ENCODE peak calls at places on chromosomes 11 and 22, in seven cellular contexts. One of them, this sample, is unnamed.

GRCh38 chr11:47964546-47964945 is 15.8 kb upstream of the PTPRJ start:
- DNase-seq in fibroblast of pulmonary artery: no peak
- DNase-seq in CD4-positive, alpha-beta T cell: no peak
- DNase-seq in foreskin fibroblast: no peak
- DNase-seq in body of pancreas: no peak
- DNase-seq in astrocyte of the spinal cord: no peak
- DNase-seq in H9: no peak
- DNase-seq in this sample: no peak

GRCh38 chr11:27234043-27234668 is 128.9 kb downstream of the CCDC34 start:
- DNase-seq in fibroblast of pulmonary artery: peak; percentile 86
- DNase-seq in CD4-positive, alpha-beta T cell: no peak
- DNase-seq in foreskin fibroblast: peak; percentile 88
- DNase-seq in body of pancreas: no peak
- DNase-seq in astrocyte of the spinal cord: peak; percentile 97
- DNase-seq in H9: no peak
- DNase-seq in this sample: no peak

GRCh38 chr11:117993988-117994741 is 8.0 kb downstream of the IL10RA start:
- DNase-seq in fibroblast of pulmonary artery: no peak
- DNase-seq in CD4-positive, alpha-beta T cell: no peak
- DNase-seq in foreskin fibroblast: no peak
- DNase-seq in body of pancreas: no peak
- DNase-seq in astrocyte of the spinal cord: no peak
- DNase-seq in H9: no peak
- DNase-seq in this sample: no peak

GRCh38 chr22:19431641-19432091 is at the start of gene HIRA:
- DNase-seq in fibroblast of pulmonary artery: peak; percentile 76
- DNase-seq in CD4-positive, alpha-beta T cell: peak; percentile 89
- DNase-seq in foreskin fibroblast: peak; percentile 70
- DNase-seq in body of pancreas: peak; percentile 79
- DNase-seq in astrocyte of the spinal cord: peak; percentile 83
- DNase-seq in H9: peak; percentile 72
- DNase-seq in this sample: peak; percentile 85

GRCh38 chr11:85809191-85809590 is 1.8 kb downstream of the SYTL2 start:
- DNase-seq in fibroblast of pulmonary artery: no peak
- DNase-seq in CD4-positive, alpha-beta T cell: no peak
- DNase-seq in foreskin fibroblast: no peak
- DNase-seq in body of pancreas: no peak
- DNase-seq in astrocyte of the spinal cord: no peak
- DNase-seq in H9: no peak
- DNase-seq in this sample: no peak

GRCh38 chr11:90589735-90590134 is 366.9 kb upstream of the CHORDC1 start:
- DNase-seq in fibroblast of pulmonary artery: no peak
- DNase-seq in CD4-positive, alpha-beta T cell: no peak
- DNase-seq in foreskin fibroblast: no peak
- DNase-seq in body of pancreas: no peak
- DNase-seq in astrocyte of the spinal cord: no peak
- DNase-seq in H9: no peak
- DNase-seq in this sample: no peak

GRCh38 chr22:42714768-42715430 is 5.8 kb downstream of the A4GALT start:
- DNase-seq in fibroblast of pulmonary artery: peak; percentile 38
- DNase-seq in CD4-positive, alpha-beta T cell: no peak
- DNase-seq in foreskin fibroblast: no peak
- DNase-seq in body of pancreas: no peak
- DNase-seq in astrocyte of the spinal cord: no peak
- DNase-seq in H9: no peak
- DNase-seq in this sample: no peak

GRCh38 chr11:94595061-94595460 is 27.9 kb downstream of the PIWIL4 start:
- DNase-seq in fibroblast of pulmonary artery: no peak
- DNase-seq in CD4-positive, alpha-beta T cell: no peak
- DNase-seq in foreskin fibroblast: no peak
- DNase-seq in body of pancreas: no peak
- DNase-seq in astrocyte of the spinal cord: no peak
- DNase-seq in H9: no peak
- DNase-seq in this sample: no peak

GRCh38 chr11:6681949-6682348 is 1.2 kb downstream of the MRPL17 start:
- DNase-seq in fibroblast of pulmonary artery: peak; percentile 38
- DNase-seq in CD4-positive, alpha-beta T cell: no peak
- DNase-seq in foreskin fibroblast: no peak
- DNase-seq in body of pancreas: no peak
- DNase-seq in astrocyte of the spinal cord: peak; percentile 10
- DNase-seq in H9: no peak
- DNase-seq in this sample: no peak

GRCh38 chr11:126426820-126427749 is 71.6 kb downstream of the ST3GAL4 start:
- DNase-seq in fibroblast of pulmonary artery: no peak
- DNase-seq in CD4-positive, alpha-beta T cell: no peak
- DNase-seq in foreskin fibroblast: no peak
- DNase-seq in body of pancreas: no peak
- DNase-seq in astrocyte of the spinal cord: no peak
- DNase-seq in H9: no peak
- DNase-seq in this sample: no peak

GRCh38 chr11:123509737-123510578 is 79.9 kb downstream of the GRAMD1B start:
- DNase-seq in fibroblast of pulmonary artery: peak; percentile 81
- DNase-seq in CD4-positive, alpha-beta T cell: no peak
- DNase-seq in foreskin fibroblast: peak; percentile 29
- DNase-seq in body of pancreas: peak; percentile 28
- DNase-seq in astrocyte of the spinal cord: peak; percentile 88
- DNase-seq in H9: peak; percentile 87
- DNase-seq in this sample: peak; percentile 51

GRCh38 chr11:5719703-5720495 is 16.3 kb upstream of the OR56B1 start:
- DNase-seq in fibroblast of pulmonary artery: no peak
- DNase-seq in CD4-positive, alpha-beta T cell: no peak
- DNase-seq in foreskin fibroblast: no peak
- DNase-seq in body of pancreas: no peak
- DNase-seq in astrocyte of the spinal cord: peak; percentile 18
- DNase-seq in H9: no peak
- DNase-seq in this sample: no peak

GRCh38 chr11:100338144-100338840 is 348.8 kb upstream of the ARHGAP42 start:
- DNase-seq in fibroblast of pulmonary artery: no peak
- DNase-seq in CD4-positive, alpha-beta T cell: no peak
- DNase-seq in foreskin fibroblast: no peak
- DNase-seq in body of pancreas: no peak
- DNase-seq in astrocyte of the spinal cord: no peak
- DNase-seq in H9: no peak
- DNase-seq in this sample: no peak

GRCh38 chr22:19193879-19194278 is 15.3 kb upstream of the SLC25A1 start:
- DNase-seq in fibroblast of pulmonary artery: no peak
- DNase-seq in CD4-positive, alpha-beta T cell: no peak
- DNase-seq in foreskin fibroblast: no peak
- DNase-seq in body of pancreas: no peak
- DNase-seq in astrocyte of the spinal cord: no peak
- DNase-seq in H9: no peak
- DNase-seq in this sample: no peak

GRCh38 chr11:115761348-115761747 is 257.1 kb upstream of the CADM1 start:
- DNase-seq in fibroblast of pulmonary artery: no peak
- DNase-seq in CD4-positive, alpha-beta T cell: no peak
- DNase-seq in foreskin fibroblast: no peak
- DNase-seq in body of pancreas: no peak
- DNase-seq in astrocyte of the spinal cord: no peak
- DNase-seq in H9: peak; percentile 36
- DNase-seq in this sample: no peak

GRCh38 chr11:26858098-26858497 is 135.8 kb upstream of the FIBIN start:
- DNase-seq in fibroblast of pulmonary artery: no peak
- DNase-seq in CD4-positive, alpha-beta T cell: no peak
- DNase-seq in foreskin fibroblast: no peak
- DNase-seq in body of pancreas: no peak
- DNase-seq in astrocyte of the spinal cord: no peak
- DNase-seq in H9: no peak
- DNase-seq in this sample: no peak

GRCh38 chr22:20406686-20407408 is 12.9 kb downstream of the ZNF74 start:
- DNase-seq in fibroblast of pulmonary artery: no peak
- DNase-seq in CD4-positive, alpha-beta T cell: no peak
- DNase-seq in foreskin fibroblast: no peak
- DNase-seq in body of pancreas: no peak
- DNase-seq in astrocyte of the spinal cord: no peak
- DNase-seq in H9: no peak
- DNase-seq in this sample: no peak

GRCh38 chr22:40067639-40068038 is 72.9 kb downstream of the FAM83F start:
- DNase-seq in fibroblast of pulmonary artery: no peak
- DNase-seq in CD4-positive, alpha-beta T cell: no peak
- DNase-seq in foreskin fibroblast: no peak
- DNase-seq in body of pancreas: no peak
- DNase-seq in astrocyte of the spinal cord: no peak
- DNase-seq in H9: no peak
- DNase-seq in this sample: no peak

GRCh38 chr11:11010624-11011127 is 152.8 kb upstream of the ZBED5 start:
- DNase-seq in fibroblast of pulmonary artery: peak; percentile 18
- DNase-seq in CD4-positive, alpha-beta T cell: no peak
- DNase-seq in foreskin fibroblast: no peak
- DNase-seq in body of pancreas: peak; percentile 13
- DNase-seq in astrocyte of the spinal cord: peak; percentile 4
- DNase-seq in H9: peak; percentile 66
- DNase-seq in this sample: no peak

GRCh38 chr11:78295991-78296930 is 107.5 kb downstream of the USP35 start:
- DNase-seq in fibroblast of pulmonary artery: no peak
- DNase-seq in CD4-positive, alpha-beta T cell: no peak
- DNase-seq in foreskin fibroblast: no peak
- DNase-seq in body of pancreas: no peak
- DNase-seq in astrocyte of the spinal cord: no peak
- DNase-seq in H9: no peak
- DNase-seq in this sample: no peak

GRCh38 chr22:33921576-33922181 is 1.4 kb upstream of the LARGE1 start:
- DNase-seq in fibroblast of pulmonary artery: peak; percentile 57
- DNase-seq in CD4-positive, alpha-beta T cell: no peak
- DNase-seq in foreskin fibroblast: peak; percentile 22
- DNase-seq in body of pancreas: peak; percentile 53
- DNase-seq in astrocyte of the spinal cord: peak; percentile 45
- DNase-seq in H9: peak; percentile 88
- DNase-seq in this sample: peak; percentile 78

GRCh38 chr22:48495751-48496080 is 1332.0 kb downstream of the BRD1 start:
- DNase-seq in fibroblast of pulmonary artery: no peak
- DNase-seq in CD4-positive, alpha-beta T cell: no peak
- DNase-seq in foreskin fibroblast: no peak
- DNase-seq in body of pancreas: no peak
- DNase-seq in astrocyte of the spinal cord: no peak
- DNase-seq in H9: no peak
- DNase-seq in this sample: no peak

DNA sequence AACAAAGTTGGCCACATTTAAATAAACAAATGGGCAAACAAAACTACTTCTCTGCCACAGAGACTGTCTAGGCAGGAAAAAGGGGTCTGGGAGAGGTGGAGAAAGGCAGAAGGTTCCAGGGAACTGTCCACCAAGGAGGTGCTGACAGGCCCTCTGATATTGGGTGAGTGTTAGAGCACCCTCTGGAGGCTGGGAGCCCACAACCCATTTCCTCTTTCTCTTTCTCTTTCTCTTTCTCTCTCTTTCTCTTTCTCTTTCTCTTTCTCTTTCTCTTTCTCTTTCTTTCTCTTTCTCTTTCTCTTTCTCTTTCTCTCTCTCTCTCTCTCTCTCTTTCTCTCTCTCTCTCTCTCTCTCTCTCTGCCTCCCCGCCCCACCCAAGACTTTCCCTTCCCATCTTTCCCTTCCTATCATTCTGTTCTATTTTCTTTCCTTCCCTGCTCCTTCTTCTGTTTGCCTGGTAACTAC is 912.8 kb downstream of the DLG2 start:
- DNase-seq in fibroblast of pulmonary artery: peak; percentile 41
- DNase-seq in CD4-positive, alpha-beta T cell: no peak
- DNase-seq in foreskin fibroblast: no peak
- DNase-seq in body of pancreas: peak; percentile 58
- DNase-seq in astrocyte of the spinal cord: peak; percentile 34
- DNase-seq in H9: peak; percentile 79
- DNase-seq in this sample: peak; percentile 65
- TF ChIP-seq CTCF in fibroblast of pulmonary artery: peak; percentile 45
- TF ChIP-seq CTCF in CD4-positive, alpha-beta T cell: no peak
- TF ChIP-seq CTCF in foreskin fibroblast: peak; percentile 21
- TF ChIP-seq CTCF in body of pancreas: peak; percentile 83
- TF ChIP-seq CTCF in astrocyte of the spinal cord: peak; percentile 58
- TF ChIP-seq CTCF in H9: peak; percentile 85
- TF ChIP-seq CTCF in this sample: peak; percentile 68

GRCh38 chr11:134393638-134394037 is 18.4 kb downstream of the B3GAT1 start:
- DNase-seq in fibroblast of pulmonary artery: no peak
- DNase-seq in CD4-positive, alpha-beta T cell: no peak
- DNase-seq in foreskin fibroblast: no peak
- DNase-seq in body of pancreas: no peak
- DNase-seq in astrocyte of the spinal cord: no peak
- DNase-seq in H9: no peak
- DNase-seq in this sample: peak; percentile 25
- TF ChIP-seq CTCF in fibroblast of pulmonary artery: no peak
- TF ChIP-seq CTCF in CD4-positive, alpha-beta T cell: no peak
- TF ChIP-seq CTCF in foreskin fibroblast: no peak
- TF ChIP-seq CTCF in body of pancreas: peak; percentile 21
- TF ChIP-seq CTCF in astrocyte of the spinal cord: no peak
- TF ChIP-seq CTCF in H9: peak; percentile 58
- TF ChIP-seq CTCF in this sample: peak; percentile 49

DNA sequence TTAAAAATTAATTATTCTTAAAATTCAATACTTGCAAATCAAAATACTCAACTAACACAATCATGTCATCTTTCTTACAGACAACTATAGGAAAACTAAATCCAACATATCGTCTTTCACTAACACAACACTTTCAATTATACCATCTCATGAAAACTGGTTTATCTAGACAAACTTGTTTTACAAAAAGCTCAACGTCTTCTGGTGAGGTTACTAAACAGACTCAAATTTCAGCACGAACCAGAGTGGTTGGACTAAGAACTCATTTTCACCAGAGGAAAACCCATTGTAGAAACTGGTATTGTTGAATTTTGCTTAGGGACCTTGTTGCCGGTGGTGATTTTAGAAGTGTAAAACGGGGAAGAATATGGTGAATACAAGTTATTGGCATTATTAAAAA is 52.2 kb downstream of the NUP98 start:
- DNase-seq in fibroblast of pulmonary artery: no peak
- DNase-seq in CD4-positive, alpha-beta T cell: no peak
- DNase-seq in foreskin fibroblast: no peak
- DNase-seq in body of pancreas: no peak
- DNase-seq in astrocyte of the spinal cord: no peak
- DNase-seq in H9: no peak
- DNase-seq in this sample: no peak
- TF ChIP-seq CTCF in fibroblast of pulmonary artery: no peak
- TF ChIP-seq CTCF in CD4-positive, alpha-beta T cell: no peak
- TF ChIP-seq CTCF in foreskin fibroblast: no peak
- TF ChIP-seq CTCF in body of pancreas: no peak
- TF ChIP-seq CTCF in astrocyte of the spinal cord: no peak
- TF ChIP-seq CTCF in H9: no peak
- TF ChIP-seq CTCF in this sample: no peak

GRCh38 chr11:119052163-119052814 is 4.7 kb downstream of the HYOU1 start:
- DNase-seq in fibroblast of pulmonary artery: no peak
- DNase-seq in CD4-positive, alpha-beta T cell: no peak
- DNase-seq in foreskin fibroblast: no peak
- DNase-seq in body of pancreas: no peak
- DNase-seq in astrocyte of the spinal cord: no peak
- DNase-seq in H9: no peak
- DNase-seq in this sample: no peak

GRCh38 chr11:119056397-119056999 is 507 bp downstream of the HYOU1 start:
- DNase-seq in fibroblast of pulmonary artery: no peak
- DNase-seq in CD4-positive, alpha-beta T cell: peak; percentile 33
- DNase-seq in foreskin fibroblast: no peak
- DNase-seq in body of pancreas: peak; percentile 57
- DNase-seq in astrocyte of the spinal cord: no peak
- DNase-seq in H9: peak; percentile 60
- DNase-seq in this sample: peak; percentile 22

GRCh38 chr11:119054418-119054817 is 2.6 kb downstream of the HYOU1 start:
- DNase-seq in fibroblast of pulmonary artery: no peak
- DNase-seq in CD4-positive, alpha-beta T cell: no peak
- DNase-seq in foreskin fibroblast: no peak
- DNase-seq in body of pancreas: no peak
- DNase-seq in astrocyte of the spinal cord: no peak
- DNase-seq in H9: no peak
- DNase-seq in this sample: no peak

GRCh38 chr11:119057000-119057769 is at the start of gene HYOU1:
- DNase-seq in fibroblast of pulmonary artery: peak; percentile 95
- DNase-seq in CD4-positive, alpha-beta T cell: peak; percentile 98
- DNase-seq in foreskin fibroblast: peak; percentile 96
- DNase-seq in body of pancreas: peak; percentile 100
- DNase-seq in astrocyte of the spinal cord: peak; percentile 95
- DNase-seq in H9: peak; percentile 99
- DNase-seq in this sample: peak; percentile 98

GRCh38 chr11:119055901-119056300 is 1.1 kb downstream of the HYOU1 start:
- DNase-seq in fibroblast of pulmonary artery: peak; percentile 38
- DNase-seq in CD4-positive, alpha-beta T cell: no peak
- DNase-seq in foreskin fibroblast: no peak
- DNase-seq in body of pancreas: no peak
- DNase-seq in astrocyte of the spinal cord: peak; percentile 24
- DNase-seq in H9: no peak
- DNase-seq in this sample: no peak
- TF ChIP-seq CTCF in fibroblast of pulmonary artery: peak; percentile 18
- TF ChIP-seq CTCF in CD4-positive, alpha-beta T cell: no peak
- TF ChIP-seq CTCF in foreskin fibroblast: peak; percentile 22
- TF ChIP-seq CTCF in body of pancreas: no peak
- TF ChIP-seq CTCF in astrocyte of the spinal cord: peak; percentile 5
- TF ChIP-seq CTCF in H9: no peak
- TF ChIP-seq CTCF in this sample: no peak

This sample was measured in neural crest cell.